ENCODE peak calls at places on chromosomes 1 and 21, in nine cellular contexts. One of them, this sample, is unnamed.

GRCh38 chr1:6743189-6744101 is 41.8 kb upstream of the CAMTA1 start:
- DNase-seq in transverse colon: peak
- DNase-seq in cardiac fibroblast: peak
- DNase-seq in GM03348: peak
- DNase-seq in heart left ventricle: peak
- DNase-seq in activated naive CD4-positive, alpha-beta T cell: peak
- DNase-seq in stromal cell of bone marrow: peak
- DNase-seq in activated T-helper 2 cell treated with anti-CD3 and anti-CD28 coated beads, Interferon-gamma antibody, Interleukin-2, Interleukin-4, amounts not matched to agents 10 μg/mL and 5 μg/mL and 100 μg/mL, durations not matched to agents 14 hours and 24 hours and 36 hours: peak
- DNase-seq in cardiac muscle cell: peak
- DNase-seq in this sample: peak

GRCh38 chr1:51421961-51422360 is 91.6 kb upstream of the TTC39A start:
- DNase-seq in transverse colon: no peak
- DNase-seq in cardiac fibroblast: peak
- DNase-seq in GM03348: peak
- DNase-seq in heart left ventricle: no peak
- DNase-seq in activated naive CD4-positive, alpha-beta T cell: no peak
- DNase-seq in stromal cell of bone marrow: peak
- DNase-seq in activated T-helper 2 cell treated with anti-CD3 and anti-CD28 coated beads, Interferon-gamma antibody, Interleukin-2, Interleukin-4, amounts not matched to agents 10 μg/mL and 5 μg/mL and 100 μg/mL, durations not matched to agents 14 hours and 24 hours and 36 hours: no peak
- DNase-seq in cardiac muscle cell: peak
- DNase-seq in this sample: peak

GRCh38 chr1:107572674-107573205 is 392.2 kb downstream of the VAV3 start:
- DNase-seq in transverse colon: no peak
- DNase-seq in cardiac fibroblast: peak
- DNase-seq in GM03348: peak
- DNase-seq in heart left ventricle: no peak
- DNase-seq in activated naive CD4-positive, alpha-beta T cell: no peak
- DNase-seq in stromal cell of bone marrow: peak
- DNase-seq in activated T-helper 2 cell treated with anti-CD3 and anti-CD28 coated beads, Interferon-gamma antibody, Interleukin-2, Interleukin-4, amounts not matched to agents 10 μg/mL and 5 μg/mL and 100 μg/mL, durations not matched to agents 14 hours and 24 hours and 36 hours: no peak
- DNase-seq in cardiac muscle cell: peak
- DNase-seq in this sample: peak

GRCh38 chr1:224666911-224667310 is 50.8 kb downstream of the CNIH3 start:
- DNase-seq in transverse colon: no peak
- DNase-seq in cardiac fibroblast: no peak
- DNase-seq in GM03348: no peak
- DNase-seq in heart left ventricle: no peak
- DNase-seq in activated naive CD4-positive, alpha-beta T cell: no peak
- DNase-seq in stromal cell of bone marrow: no peak
- DNase-seq in activated T-helper 2 cell treated with anti-CD3 and anti-CD28 coated beads, Interferon-gamma antibody, Interleukin-2, Interleukin-4, amounts not matched to agents 10 μg/mL and 5 μg/mL and 100 μg/mL, durations not matched to agents 14 hours and 24 hours and 36 hours: no peak
- DNase-seq in cardiac muscle cell: no peak
- DNase-seq in this sample: no peak

GRCh38 chr21:14581902-14582457 is 35.9 kb upstream of the SAMSN1 start:
- DNase-seq in transverse colon: no peak
- DNase-seq in cardiac fibroblast: no peak
- DNase-seq in GM03348: no peak
- DNase-seq in heart left ventricle: no peak
- DNase-seq in activated naive CD4-positive, alpha-beta T cell: no peak
- DNase-seq in stromal cell of bone marrow: no peak
- DNase-seq in activated T-helper 2 cell treated with anti-CD3 and anti-CD28 coated beads, Interferon-gamma antibody, Interleukin-2, Interleukin-4, amounts not matched to agents 10 μg/mL and 5 μg/mL and 100 μg/mL, durations not matched to agents 14 hours and 24 hours and 36 hours: peak
- DNase-seq in cardiac muscle cell: no peak
- DNase-seq in this sample: no peak

GRCh38 chr21:46005481-46005881 is 23.9 kb downstream of the COL6A1 start:
- DNase-seq in transverse colon: peak
- DNase-seq in cardiac fibroblast: no peak
- DNase-seq in GM03348: peak
- DNase-seq in heart left ventricle: no peak
- DNase-seq in activated naive CD4-positive, alpha-beta T cell: no peak
- DNase-seq in stromal cell of bone marrow: no peak
- DNase-seq in activated T-helper 2 cell treated with anti-CD3 and anti-CD28 coated beads, Interferon-gamma antibody, Interleukin-2, Interleukin-4, amounts not matched to agents 10 μg/mL and 5 μg/mL and 100 μg/mL, durations not matched to agents 14 hours and 24 hours and 36 hours: peak
- DNase-seq in cardiac muscle cell: no peak
- DNase-seq in this sample: no peak

GRCh38 chr1:40421694-40422384 is 28.4 kb upstream of the ZFP69B start:
- DNase-seq in transverse colon: no peak
- DNase-seq in cardiac fibroblast: peak
- DNase-seq in GM03348: no peak
- DNase-seq in heart left ventricle: no peak
- DNase-seq in activated naive CD4-positive, alpha-beta T cell: no peak
- DNase-seq in stromal cell of bone marrow: no peak
- DNase-seq in activated T-helper 2 cell treated with anti-CD3 and anti-CD28 coated beads, Interferon-gamma antibody, Interleukin-2, Interleukin-4, amounts not matched to agents 10 μg/mL and 5 μg/mL and 100 μg/mL, durations not matched to agents 14 hours and 24 hours and 36 hours: no peak
- DNase-seq in cardiac muscle cell: peak
- DNase-seq in this sample: no peak

GRCh38 chr1:2105781-2106524 is 55.7 kb downstream of the PRKCZ start:
- DNase-seq in transverse colon: no peak
- DNase-seq in cardiac fibroblast: no peak
- DNase-seq in GM03348: no peak
- DNase-seq in heart left ventricle: no peak
- DNase-seq in activated naive CD4-positive, alpha-beta T cell: no peak
- DNase-seq in stromal cell of bone marrow: no peak
- DNase-seq in activated T-helper 2 cell treated with anti-CD3 and anti-CD28 coated beads, Interferon-gamma antibody, Interleukin-2, Interleukin-4, amounts not matched to agents 10 μg/mL and 5 μg/mL and 100 μg/mL, durations not matched to agents 14 hours and 24 hours and 36 hours: no peak
- DNase-seq in cardiac muscle cell: no peak
- DNase-seq in this sample: no peak

GRCh38 chr21:16570196-16570595 is 840.4 kb downstream of the USP25 start:
- DNase-seq in transverse colon: no peak
- DNase-seq in cardiac fibroblast: no peak
- DNase-seq in GM03348: no peak
- DNase-seq in heart left ventricle: no peak
- DNase-seq in activated naive CD4-positive, alpha-beta T cell: no peak
- DNase-seq in stromal cell of bone marrow: no peak
- DNase-seq in activated T-helper 2 cell treated with anti-CD3 and anti-CD28 coated beads, Interferon-gamma antibody, Interleukin-2, Interleukin-4, amounts not matched to agents 10 μg/mL and 5 μg/mL and 100 μg/mL, durations not matched to agents 14 hours and 24 hours and 36 hours: no peak
- DNase-seq in cardiac muscle cell: no peak
- DNase-seq in this sample: no peak

GRCh38 chr1:58927026-58927721 is 143.3 kb upstream of the JUN start:
- DNase-seq in transverse colon: no peak
- DNase-seq in cardiac fibroblast: no peak
- DNase-seq in GM03348: no peak
- DNase-seq in heart left ventricle: no peak
- DNase-seq in activated naive CD4-positive, alpha-beta T cell: no peak
- DNase-seq in stromal cell of bone marrow: no peak
- DNase-seq in activated T-helper 2 cell treated with anti-CD3 and anti-CD28 coated beads, Interferon-gamma antibody, Interleukin-2, Interleukin-4, amounts not matched to agents 10 μg/mL and 5 μg/mL and 100 μg/mL, durations not matched to agents 14 hours and 24 hours and 36 hours: no peak
- DNase-seq in cardiac muscle cell: no peak
- DNase-seq in this sample: peak

GRCh38 chr1:179080866-179081695 is 789 bp upstream of the TOR3A start:
- DNase-seq in transverse colon: no peak
- DNase-seq in cardiac fibroblast: no peak
- DNase-seq in GM03348: no peak
- DNase-seq in heart left ventricle: no peak
- DNase-seq in activated naive CD4-positive, alpha-beta T cell: no peak
- DNase-seq in stromal cell of bone marrow: no peak
- DNase-seq in activated T-helper 2 cell treated with anti-CD3 and anti-CD28 coated beads, Interferon-gamma antibody, Interleukin-2, Interleukin-4, amounts not matched to agents 10 μg/mL and 5 μg/mL and 100 μg/mL, durations not matched to agents 14 hours and 24 hours and 36 hours: no peak
- DNase-seq in cardiac muscle cell: no peak
- DNase-seq in this sample: no peak

GRCh38 chr1:218783916-218784315 is 389.8 kb upstream of the LYPLAL1 start:
- DNase-seq in transverse colon: no peak
- DNase-seq in cardiac fibroblast: no peak
- DNase-seq in GM03348: no peak
- DNase-seq in heart left ventricle: no peak
- DNase-seq in activated naive CD4-positive, alpha-beta T cell: no peak
- DNase-seq in stromal cell of bone marrow: no peak
- DNase-seq in activated T-helper 2 cell treated with anti-CD3 and anti-CD28 coated beads, Interferon-gamma antibody, Interleukin-2, Interleukin-4, amounts not matched to agents 10 μg/mL and 5 μg/mL and 100 μg/mL, durations not matched to agents 14 hours and 24 hours and 36 hours: no peak
- DNase-seq in cardiac muscle cell: no peak
- DNase-seq in this sample: no peak

GRCh38 chr1:22229374-22229773 is 86.5 kb upstream of the WNT4 start:
- DNase-seq in transverse colon: no peak
- DNase-seq in cardiac fibroblast: peak
- DNase-seq in GM03348: no peak
- DNase-seq in heart left ventricle: no peak
- DNase-seq in activated naive CD4-positive, alpha-beta T cell: no peak
- DNase-seq in stromal cell of bone marrow: no peak
- DNase-seq in activated T-helper 2 cell treated with anti-CD3 and anti-CD28 coated beads, Interferon-gamma antibody, Interleukin-2, Interleukin-4, amounts not matched to agents 10 μg/mL and 5 μg/mL and 100 μg/mL, durations not matched to agents 14 hours and 24 hours and 36 hours: no peak
- DNase-seq in cardiac muscle cell: peak
- DNase-seq in this sample: peak

GRCh38 chr1:206797534-206798383 is 25.5 kb upstream of the IL10 start:
- DNase-seq in transverse colon: peak
- DNase-seq in cardiac fibroblast: peak
- DNase-seq in GM03348: no peak
- DNase-seq in heart left ventricle: no peak
- DNase-seq in activated naive CD4-positive, alpha-beta T cell: no peak
- DNase-seq in stromal cell of bone marrow: no peak
- DNase-seq in activated T-helper 2 cell treated with anti-CD3 and anti-CD28 coated beads, Interferon-gamma antibody, Interleukin-2, Interleukin-4, amounts not matched to agents 10 μg/mL and 5 μg/mL and 100 μg/mL, durations not matched to agents 14 hours and 24 hours and 36 hours: no peak
- DNase-seq in cardiac muscle cell: peak
- DNase-seq in this sample: no peak

GRCh38 chr1:247118946-247119446 is 14.8 kb upstream of the ZNF669 start:
- DNase-seq in transverse colon: no peak
- DNase-seq in cardiac fibroblast: peak
- DNase-seq in GM03348: peak
- DNase-seq in heart left ventricle: no peak
- DNase-seq in activated naive CD4-positive, alpha-beta T cell: no peak
- DNase-seq in stromal cell of bone marrow: no peak
- DNase-seq in activated T-helper 2 cell treated with anti-CD3 and anti-CD28 coated beads, Interferon-gamma antibody, Interleukin-2, Interleukin-4, amounts not matched to agents 10 μg/mL and 5 μg/mL and 100 μg/mL, durations not matched to agents 14 hours and 24 hours and 36 hours: no peak
- DNase-seq in cardiac muscle cell: peak
- DNase-seq in this sample: no peak

GRCh38 chr1:109904105-109904817 is 6.4 kb upstream of the CSF1 start:
- DNase-seq in transverse colon: no peak
- DNase-seq in cardiac fibroblast: no peak
- DNase-seq in GM03348: peak
- DNase-seq in heart left ventricle: no peak
- DNase-seq in activated naive CD4-positive, alpha-beta T cell: no peak
- DNase-seq in stromal cell of bone marrow: peak
- DNase-seq in activated T-helper 2 cell treated with anti-CD3 and anti-CD28 coated beads, Interferon-gamma antibody, Interleukin-2, Interleukin-4, amounts not matched to agents 10 μg/mL and 5 μg/mL and 100 μg/mL, durations not matched to agents 14 hours and 24 hours and 36 hours: no peak
- DNase-seq in cardiac muscle cell: peak
- DNase-seq in this sample: no peak

GRCh38 chr1:79895573-79895972 is 889.0 kb upstream of the ADGRL4 start:
- DNase-seq in transverse colon: no peak
- DNase-seq in cardiac fibroblast: no peak
- DNase-seq in GM03348: no peak
- DNase-seq in heart left ventricle: no peak
- DNase-seq in activated naive CD4-positive, alpha-beta T cell: no peak
- DNase-seq in stromal cell of bone marrow: no peak
- DNase-seq in activated T-helper 2 cell treated with anti-CD3 and anti-CD28 coated beads, Interferon-gamma antibody, Interleukin-2, Interleukin-4, amounts not matched to agents 10 μg/mL and 5 μg/mL and 100 μg/mL, durations not matched to agents 14 hours and 24 hours and 36 hours: no peak
- DNase-seq in cardiac muscle cell: no peak
- DNase-seq in this sample: no peak

GRCh38 chr1:154895779-154896178 is 25.7 kb upstream of the KCNN3 start:
- DNase-seq in transverse colon: no peak
- DNase-seq in cardiac fibroblast: peak
- DNase-seq in GM03348: no peak
- DNase-seq in heart left ventricle: no peak
- DNase-seq in activated naive CD4-positive, alpha-beta T cell: no peak
- DNase-seq in stromal cell of bone marrow: no peak
- DNase-seq in activated T-helper 2 cell treated with anti-CD3 and anti-CD28 coated beads, Interferon-gamma antibody, Interleukin-2, Interleukin-4, amounts not matched to agents 10 μg/mL and 5 μg/mL and 100 μg/mL, durations not matched to agents 14 hours and 24 hours and 36 hours: no peak
- DNase-seq in cardiac muscle cell: peak
- DNase-seq in this sample: no peak

GRCh38 chr1:29975036-29975694 is 738.8 kb downstream of the PTPRU start:
- DNase-seq in transverse colon: no peak
- DNase-seq in cardiac fibroblast: peak
- DNase-seq in GM03348: peak
- DNase-seq in heart left ventricle: no peak
- DNase-seq in activated naive CD4-positive, alpha-beta T cell: no peak
- DNase-seq in stromal cell of bone marrow: peak
- DNase-seq in activated T-helper 2 cell treated with anti-CD3 and anti-CD28 coated beads, Interferon-gamma antibody, Interleukin-2, Interleukin-4, amounts not matched to agents 10 μg/mL and 5 μg/mL and 100 μg/mL, durations not matched to agents 14 hours and 24 hours and 36 hours: no peak
- DNase-seq in cardiac muscle cell: peak
- DNase-seq in this sample: peak

GRCh38 chr1:35929730-35930592 is 944 bp upstream of the AGO3 start:
- DNase-seq in transverse colon: peak
- DNase-seq in cardiac fibroblast: peak
- DNase-seq in GM03348: peak
- DNase-seq in heart left ventricle: peak
- DNase-seq in activated naive CD4-positive, alpha-beta T cell: no peak
- DNase-seq in stromal cell of bone marrow: peak
- DNase-seq in activated T-helper 2 cell treated with anti-CD3 and anti-CD28 coated beads, Interferon-gamma antibody, Interleukin-2, Interleukin-4, amounts not matched to agents 10 μg/mL and 5 μg/mL and 100 μg/mL, durations not matched to agents 14 hours and 24 hours and 36 hours: peak
- DNase-seq in cardiac muscle cell: peak
- DNase-seq in this sample: no peak

GRCh38 chr1:3011631-3012510 is 9.4 kb upstream of the ACTRT2 start:
- DNase-seq in transverse colon: peak
- DNase-seq in cardiac fibroblast: no peak
- DNase-seq in GM03348: no peak
- DNase-seq in heart left ventricle: no peak
- DNase-seq in activated naive CD4-positive, alpha-beta T cell: no peak
- DNase-seq in stromal cell of bone marrow: no peak
- DNase-seq in activated T-helper 2 cell treated with anti-CD3 and anti-CD28 coated beads, Interferon-gamma antibody, Interleukin-2, Interleukin-4, amounts not matched to agents 10 μg/mL and 5 μg/mL and 100 μg/mL, durations not matched to agents 14 hours and 24 hours and 36 hours: no peak
- DNase-seq in cardiac muscle cell: no peak
- DNase-seq in this sample: no peak

GRCh38 chr1:208189716-208190115 is 54.5 kb downstream of the PLXNA2 start:
- DNase-seq in transverse colon: no peak
- DNase-seq in cardiac fibroblast: no peak
- DNase-seq in GM03348: no peak
- DNase-seq in heart left ventricle: no peak
- DNase-seq in activated naive CD4-positive, alpha-beta T cell: no peak
- DNase-seq in stromal cell of bone marrow: no peak
- DNase-seq in activated T-helper 2 cell treated with anti-CD3 and anti-CD28 coated beads, Interferon-gamma antibody, Interleukin-2, Interleukin-4, amounts not matched to agents 10 μg/mL and 5 μg/mL and 100 μg/mL, durations not matched to agents 14 hours and 24 hours and 36 hours: no peak
- DNase-seq in cardiac muscle cell: no peak
- DNase-seq in this sample: no peak

GRCh38 chr1:245489838-245490237 is 335.1 kb downstream of the KIF26B start:
- DNase-seq in transverse colon: no peak
- DNase-seq in cardiac fibroblast: no peak
- DNase-seq in GM03348: no peak
- DNase-seq in heart left ventricle: no peak
- DNase-seq in activated naive CD4-positive, alpha-beta T cell: no peak
- DNase-seq in stromal cell of bone marrow: no peak
- DNase-seq in activated T-helper 2 cell treated with anti-CD3 and anti-CD28 coated beads, Interferon-gamma antibody, Interleukin-2, Interleukin-4, amounts not matched to agents 10 μg/mL and 5 μg/mL and 100 μg/mL, durations not matched to agents 14 hours and 24 hours and 36 hours: no peak
- DNase-seq in cardiac muscle cell: no peak
- DNase-seq in this sample: peak

GRCh38 chr1:100077525-100077924 is 55.2 kb downstream of the SASS6 start:
- DNase-seq in transverse colon: no peak
- DNase-seq in cardiac fibroblast: peak
- DNase-seq in GM03348: no peak
- DNase-seq in heart left ventricle: no peak
- DNase-seq in activated naive CD4-positive, alpha-beta T cell: no peak
- DNase-seq in stromal cell of bone marrow: no peak
- DNase-seq in activated T-helper 2 cell treated with anti-CD3 and anti-CD28 coated beads, Interferon-gamma antibody, Interleukin-2, Interleukin-4, amounts not matched to agents 10 μg/mL and 5 μg/mL and 100 μg/mL, durations not matched to agents 14 hours and 24 hours and 36 hours: no peak
- DNase-seq in cardiac muscle cell: peak
- DNase-seq in this sample: no peak

GRCh38 chr1:16215882-16216753 is 3.7 kb upstream of the ARHGEF19 start:
- DNase-seq in transverse colon: peak
- DNase-seq in cardiac fibroblast: peak
- DNase-seq in GM03348: peak
- DNase-seq in heart left ventricle: peak
- DNase-seq in activated naive CD4-positive, alpha-beta T cell: peak
- DNase-seq in stromal cell of bone marrow: peak
- DNase-seq in activated T-helper 2 cell treated with anti-CD3 and anti-CD28 coated beads, Interferon-gamma antibody, Interleukin-2, Interleukin-4, amounts not matched to agents 10 μg/mL and 5 μg/mL and 100 μg/mL, durations not matched to agents 14 hours and 24 hours and 36 hours: peak
- DNase-seq in cardiac muscle cell: peak
- DNase-seq in this sample: peak

GRCh38 chr1:215647738-215648137 is 80.6 kb downstream of the KCTD3 start:
- DNase-seq in transverse colon: no peak
- DNase-seq in cardiac fibroblast: no peak
- DNase-seq in GM03348: no peak
- DNase-seq in heart left ventricle: no peak
- DNase-seq in activated naive CD4-positive, alpha-beta T cell: no peak
- DNase-seq in stromal cell of bone marrow: no peak
- DNase-seq in activated T-helper 2 cell treated with anti-CD3 and anti-CD28 coated beads, Interferon-gamma antibody, Interleukin-2, Interleukin-4, amounts not matched to agents 10 μg/mL and 5 μg/mL and 100 μg/mL, durations not matched to agents 14 hours and 24 hours and 36 hours: no peak
- DNase-seq in cardiac muscle cell: no peak
- DNase-seq in this sample: no peak

GRCh38 chr1:234862944-234863515 is 253.1 kb upstream of the IRF2BP2 start:
- DNase-seq in transverse colon: peak
- DNase-seq in cardiac fibroblast: peak
- DNase-seq in GM03348: peak
- DNase-seq in heart left ventricle: peak
- DNase-seq in activated naive CD4-positive, alpha-beta T cell: no peak
- DNase-seq in stromal cell of bone marrow: peak
- DNase-seq in activated T-helper 2 cell treated with anti-CD3 and anti-CD28 coated beads, Interferon-gamma antibody, Interleukin-2, Interleukin-4, amounts not matched to agents 10 μg/mL and 5 μg/mL and 100 μg/mL, durations not matched to agents 14 hours and 24 hours and 36 hours: no peak
- DNase-seq in cardiac muscle cell: peak
- DNase-seq in this sample: peak

GRCh38 chr1:185317886-185318310 is 855 bp upstream of the IVNS1ABP start:
- DNase-seq in transverse colon: peak
- DNase-seq in cardiac fibroblast: peak
- DNase-seq in GM03348: peak
- DNase-seq in heart left ventricle: peak
- DNase-seq in activated naive CD4-positive, alpha-beta T cell: peak
- DNase-seq in stromal cell of bone marrow: no peak
- DNase-seq in activated T-helper 2 cell treated with anti-CD3 and anti-CD28 coated beads, Interferon-gamma antibody, Interleukin-2, Interleukin-4, amounts not matched to agents 10 μg/mL and 5 μg/mL and 100 μg/mL, durations not matched to agents 14 hours and 24 hours and 36 hours: peak
- DNase-seq in cardiac muscle cell: peak
- DNase-seq in this sample: peak

GRCh38 chr1:234533975-234534876 is 55.2 kb upstream of the TARBP1 start:
- DNase-seq in transverse colon: peak
- DNase-seq in cardiac fibroblast: peak
- DNase-seq in GM03348: peak
- DNase-seq in heart left ventricle: peak
- DNase-seq in activated naive CD4-positive, alpha-beta T cell: no peak
- DNase-seq in stromal cell of bone marrow: peak
- DNase-seq in activated T-helper 2 cell treated with anti-CD3 and anti-CD28 coated beads, Interferon-gamma antibody, Interleukin-2, Interleukin-4, amounts not matched to agents 10 μg/mL and 5 μg/mL and 100 μg/mL, durations not matched to agents 14 hours and 24 hours and 36 hours: no peak
- DNase-seq in cardiac muscle cell: peak
- DNase-seq in this sample: peak

GRCh38 chr1:54499097-54500029 is 48.7 kb upstream of the ACOT11 start:
- DNase-seq in transverse colon: peak
- DNase-seq in cardiac fibroblast: peak
- DNase-seq in GM03348: peak
- DNase-seq in heart left ventricle: no peak
- DNase-seq in activated naive CD4-positive, alpha-beta T cell: no peak
- DNase-seq in stromal cell of bone marrow: no peak
- DNase-seq in activated T-helper 2 cell treated with anti-CD3 and anti-CD28 coated beads, Interferon-gamma antibody, Interleukin-2, Interleukin-4, amounts not matched to agents 10 μg/mL and 5 μg/mL and 100 μg/mL, durations not matched to agents 14 hours and 24 hours and 36 hours: peak
- DNase-seq in cardiac muscle cell: peak
- DNase-seq in this sample: peak

This sample was measured in bronchial epithelial cell.